ENCODE peak calls at places on chromosomes 16 and 17, in four cellular contexts. P, C, V and L are unnamed samples.

GRCh38 chr17:72735602-72736001 is 356.9 kb downstream of the SLC39A11 start:
- ATAC-seq in P (no peak), C (no peak), V (no peak), L (no peak)

GRCh38 chr17:2137342-2138098 is 82.6 kb downstream of the HIC1 start:
- ATAC-seq in P (peak; percentile 93), C (peak; percentile 91), V (peak; percentile 48), L (no peak)

GRCh38 chr16:71250461-71251232 is 20.1 kb upstream of the HYDIN start:
- ATAC-seq in P (no peak), C (no peak), V (no peak), L (no peak)

GRCh38 chr16:24024971-24025370 is 189.2 kb downstream of the PRKCB start:
- ATAC-seq in P (no peak), C (peak; percentile 53), V (no peak), L (no peak)

GRCh38 chr17:76026714-76027158 is 370 bp downstream of the EVPL start:
- ATAC-seq in P (peak; percentile 80), C (no peak), V (peak; percentile 72), L (no peak)

GRCh38 chr17:62720126-62720850 is 87.8 kb downstream of the MARCHF10 start:
- ATAC-seq in P (no peak), C (peak; percentile 70), V (no peak), L (no peak)

GRCh38 chr16:22008215-22009142 is 568 bp downstream of the MOSMO start:
- ATAC-seq in P (peak; percentile 30), C (peak; percentile 11), V (peak; percentile 29), L (peak; percentile 37)

GRCh38 chr17:67415291-67415690 is 38.2 kb downstream of the PITPNC1 start:
- ATAC-seq in P (no peak), C (no peak), V (no peak), L (no peak)

GRCh38 chr16:1992475-1993292 is 2.9 kb downstream of the SYNGR3 start:
- ATAC-seq in P (no peak), C (peak; percentile 43), V (no peak), L (no peak)

GRCh38 chr16:48334325-48334724 is 50.9 kb downstream of the SIAH1 start:
- ATAC-seq in P (no peak), C (no peak), V (no peak), L (no peak)

GRCh38 chr17:68910256-68910705 is 44.9 kb downstream of the ABCA8 start:
- ATAC-seq in P (peak; percentile 65), C (no peak), V (no peak), L (peak; percentile 48)

GRCh38 chr17:79728908-79729471 is 1.8 kb upstream of the ENPP7 start:
- ATAC-seq in P (peak; percentile 10), C (peak; percentile 68), V (peak; percentile 15), L (peak; percentile 22)

GRCh38 chr17:58758890-58759289 is 3.2 kb downstream of the PPM1E start:
- ATAC-seq in P (no peak), C (no peak), V (no peak), L (no peak)

GRCh38 chr17:79836952-79837887 is 2.0 kb downstream of the CBX4 start:
- ATAC-seq in P (peak; percentile 72), C (no peak), V (peak; percentile 59), L (peak; percentile 32)

GRCh38 chr16:53913082-53913870 is 209.3 kb downstream of the FTO start:
- ATAC-seq in P (peak; percentile 57), C (no peak), V (no peak), L (peak; percentile 53)

GRCh38 chr17:31509805-31510177 is 118.3 kb downstream of the RAB11FIP4 start:
- ATAC-seq in P (peak; percentile 27), C (no peak), V (no peak), L (no peak)

GRCh38 chr17:58507123-58507634 is 7.3 kb downstream of the MTMR4 start:
- ATAC-seq in P (peak; percentile 28), C (no peak), V (no peak), L (no peak)

GRCh38 chr17:37082985-37083384 is 134.2 kb downstream of the AATF start:
- ATAC-seq in P (no peak), C (peak; percentile 43), V (no peak), L (no peak)

GRCh38 chr17:17719199-17719940 is 38.1 kb downstream of the RAI1 start:
- ATAC-seq in P (no peak), C (no peak), V (no peak), L (no peak)

GRCh38 chr17:17971431-17972125 is 622 bp downstream of the TOM1L2 start:
- ATAC-seq in P (peak; percentile 8), C (no peak), V (peak; percentile 4), L (no peak)

GRCh38 chr17:74516561-74516960 is 14.7 kb downstream of the CD300LB start:
- ATAC-seq in P (no peak), C (no peak), V (no peak), L (no peak)

GRCh38 chr17:32275060-32276042 is 9.7 kb downstream of the RHBDL3 start:
- ATAC-seq in P (no peak), C (peak; percentile 87), V (no peak), L (no peak)

GRCh38 chr17:82648761-82649474 is 674 bp upstream of the WDR45B start:
- ATAC-seq in P (peak; percentile 7), C (no peak), V (no peak), L (peak; percentile 41)

GRCh38 chr17:32490101-32490482 is 3.3 kb downstream of the CDK5R1 start:
- ATAC-seq in P (no peak), C (no peak), V (no peak), L (no peak)

GRCh38 chr16:56631197-56631596 is 1.3 kb upstream of the MT1M start:
- ATAC-seq in P (no peak), C (no peak), V (no peak), L (no peak)

GRCh38 chr16:28572659-28573510 is 19.2 kb downstream of the SGF29 start:
- ATAC-seq in P (peak; percentile 22), C (no peak), V (no peak), L (peak; percentile 82)

GRCh38 chr17:74241847-74242246 is 28.5 kb downstream of the TTYH2 start:
- ATAC-seq in P (no peak), C (no peak), V (no peak), L (no peak)

GRCh38 chr16:83270640-83271039 is 537.1 kb upstream of the HSBP1 start:
- ATAC-seq in P (no peak), C (no peak), V (no peak), L (no peak)

GRCh38 chr17:4469552-4469951 is 29.1 kb upstream of the SPNS2 start:
- ATAC-seq in P (no peak), C (no peak), V (no peak), L (no peak)

GRCh38 chr17:1736348-1737281 is 6.1 kb upstream of the SERPINF2 start:
- ATAC-seq in P (peak; percentile 51), C (peak; percentile 94), V (peak; percentile 21), L (peak; percentile 48)

GRCh38 chr17:62882878-62883277 is 74.8 kb upstream of the MARCHF10 start:
- ATAC-seq in P (no peak), C (peak; percentile 35), V (no peak), L (no peak)

GRCh38 chr16:78465730-78466129 is 366.3 kb downstream of the WWOX start:
- ATAC-seq in P (no peak), C (no peak), V (no peak), L (no peak)

DNA sequence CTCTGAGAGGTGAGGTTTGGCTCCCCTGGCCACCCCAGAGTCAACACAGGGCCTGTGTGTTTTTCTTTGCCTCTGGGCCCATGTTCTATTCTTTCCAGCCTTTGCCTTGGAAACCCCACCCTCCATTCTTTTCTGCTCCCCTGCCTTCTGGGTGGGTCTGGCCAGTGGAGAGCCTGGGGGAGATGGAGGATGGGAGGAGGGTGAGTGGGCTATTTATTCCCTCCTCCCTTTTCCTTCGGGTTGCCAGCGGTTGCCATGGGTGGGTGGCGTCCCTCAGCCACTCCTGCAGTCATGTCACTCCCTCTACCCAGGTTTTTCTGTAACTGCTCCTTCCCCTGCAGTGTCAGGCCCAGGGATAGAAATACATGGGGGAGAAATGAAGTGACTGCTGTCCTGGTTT is 15.5 kb downstream of the CMIP start:
- ATAC-seq in P (no peak), C (no peak), V (no peak), L (no peak)
- H3K4me3 ChIP-seq in P (no peak overlapping the region), C (no peak overlapping the region), V (no peak overlapping the region), L (no peak overlapping the region)

DNA sequence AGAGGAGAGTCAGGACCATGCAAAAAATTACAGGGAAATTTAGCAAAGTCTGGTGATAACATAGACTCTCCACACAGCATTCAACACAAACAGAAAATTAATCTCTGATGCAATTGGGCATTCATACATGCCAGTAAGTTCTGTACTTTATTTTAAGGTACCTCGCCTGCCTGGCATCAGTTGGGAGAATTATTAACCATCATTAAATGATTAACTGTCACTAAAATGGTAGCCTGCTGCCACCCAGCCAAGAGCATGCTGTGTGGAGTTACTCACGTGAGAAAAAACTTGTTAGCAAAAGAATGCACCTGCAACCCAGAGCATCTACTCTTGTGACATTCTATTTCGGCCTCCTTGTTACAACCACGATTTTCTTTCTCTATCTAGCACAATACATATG is 117.2 kb downstream of the GRIN2A start:
- ATAC-seq in P (peak; percentile 60), C (no peak), V (peak; percentile 59), L (no peak)
- TF ChIP-seq CTCF in P (no peak), C (no peak), V (no peak), L (no peak)

GRCh38 chr16:29680180-29680598 is 1.2 kb downstream of the QPRT start:
- ATAC-seq in P (no peak), C (no peak), V (no peak), L (no peak)
- H3K4me3 ChIP-seq in P (peak overlapping the region; percentile 49), C (peak overlapping the region; percentile 62), V (peak overlapping the region; percentile 17), L (peak overlapping the region; percentile 36)

DNA sequence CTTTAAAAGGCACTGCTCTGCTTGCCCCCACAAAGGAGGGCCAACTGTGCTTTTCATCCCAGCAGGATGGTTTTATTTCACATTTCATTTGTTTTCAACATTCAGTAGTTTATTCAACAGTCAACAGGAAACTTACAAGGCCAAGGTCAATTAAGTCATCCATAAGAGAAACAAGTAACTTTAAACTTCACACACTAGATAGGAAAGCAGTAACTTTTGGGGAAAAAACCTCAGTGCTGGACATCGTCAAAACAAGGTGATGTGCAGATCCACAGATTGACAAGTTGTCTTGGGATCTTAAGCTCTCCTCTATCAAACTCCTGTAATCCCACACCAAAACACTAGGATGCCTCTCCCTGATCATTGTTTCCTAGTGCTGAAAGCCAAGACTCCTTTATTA is 18.5 kb downstream of the NFE2L1 start:
- ATAC-seq in P (no peak), C (no peak), V (no peak), L (no peak)
- TF ChIP-seq CTCF in P (no peak), C (no peak), V (no peak), L (no peak)

GRCh38 chr16:84595052-84595481 is 22.8 kb downstream of the COTL1 start:
- ATAC-seq in P (peak; percentile 67), C (no peak), V (peak; percentile 70), L (no peak)
- H3K4me3 ChIP-seq in P (no peak overlapping the region), C (no peak overlapping the region), V (no peak overlapping the region), L (no peak overlapping the region)

GRCh38 chr17:60165976-60166375 is 16.2 kb downstream of the CA4 start:
- ATAC-seq in P (no peak), C (no peak), V (no peak), L (no peak)

GRCh38 chr17:60164164-60164563 is 14.4 kb downstream of the CA4 start:
- ATAC-seq in P (no peak), C (no peak), V (no peak), L (no peak)

GRCh38 chr17:60163108-60163784 is 13.5 kb downstream of the CA4 start:
- ATAC-seq in P (no peak), C (peak; percentile 77), V (no peak), L (no peak)

GRCh38 chr17:60164697-60165096 is 14.9 kb downstream of the CA4 start:
- ATAC-seq in P (no peak), C (no peak), V (no peak), L (no peak)

DNA sequence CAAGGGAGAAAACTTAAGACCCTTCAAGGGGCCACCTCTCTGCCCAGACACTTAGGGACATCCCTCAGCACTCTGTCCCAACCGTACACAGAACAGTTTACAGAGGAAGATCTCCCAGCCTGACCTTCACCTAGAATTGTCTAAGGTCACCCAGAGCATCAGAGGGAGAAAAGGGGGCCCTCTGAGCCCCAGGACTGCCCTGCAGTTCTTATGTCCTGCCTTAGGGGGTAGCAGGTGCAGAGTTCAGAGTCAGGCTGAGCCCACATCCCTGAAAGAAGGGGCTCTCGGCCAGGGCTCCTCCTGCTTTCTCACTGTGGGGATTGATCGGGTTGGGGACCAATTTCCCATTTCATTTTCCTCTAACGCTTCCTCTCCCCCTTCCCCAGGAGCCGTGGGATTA is 15.4 kb downstream of the CA4 start:
- ATAC-seq in P (no peak), C (peak; percentile 12), V (no peak), L (no peak)
- TF ChIP-seq CTCF in P (no peak), C (no peak), V (no peak), L (no peak)